ENCODE peak calls at places on chromosomes 16 and 17, in five cellular contexts. X, H, W, R and M are unnamed samples.

GRCh38 chr16:68972720-68973119 is 129.4 kb downstream of the TANGO6 start:
- DNase-seq in X (peak; percentile 27), H (no peak), W (no peak), R (peak; percentile 34), M (peak; percentile 70)

GRCh38 chr16:1338119-1338730 is 4.8 kb downstream of the BAIAP3 start:
- DNase-seq in X (peak; percentile 78), H (peak; percentile 51), W (no peak), R (peak; percentile 50), M (no peak)

GRCh38 chr17:76293106-76293505 is 15.0 kb downstream of the QRICH2 start:
- DNase-seq in X (no peak), H (no peak), W (no peak), R (no peak), M (no peak)

GRCh38 chr17:33671493-33671892 is 378.4 kb upstream of the ASIC2 start:
- DNase-seq in X (no peak), H (no peak), W (no peak), R (no peak), M (no peak)

GRCh38 chr17:75459590-75460267 is 3.3 kb downstream of the TMEM94 start:
- DNase-seq in X (no peak), H (peak; percentile 90), W (peak; percentile 41), R (no peak), M (no peak)

GRCh38 chr17:28947639-28948038 is 3.7 kb downstream of the PHF12 start:
- DNase-seq in X (no peak), H (no peak), W (no peak), R (no peak), M (no peak)

GRCh38 chr17:72724375-72724774 is 368.1 kb downstream of the SLC39A11 start:
- DNase-seq in X (no peak), H (no peak), W (no peak), R (no peak), M (peak; percentile 66)

GRCh38 chr17:17119533-17119932 is 77.3 kb downstream of the MPRIP start:
- DNase-seq in X (no peak), H (no peak), W (peak; percentile 11), R (no peak), M (peak; percentile 86)

GRCh38 chr16:19607610-19608280 is 52.2 kb downstream of the VPS35L start:
- DNase-seq in X (no peak), H (no peak), W (no peak), R (no peak), M (peak; percentile 14)

GRCh38 chr17:75059369-75060345 is 12.6 kb downstream of the KCTD2 start:
- DNase-seq in X (peak; percentile 47), H (peak; percentile 45), W (no peak), R (peak; percentile 17), M (peak; percentile 81)

GRCh38 chr16:66521951-66522771 is 27.8 kb downstream of the TK2 start:
- DNase-seq in X (no peak), H (no peak), W (peak; percentile 86), R (peak; percentile 53), M (peak; percentile 76)

GRCh38 chr16:20799599-20799998 is 6.7 kb downstream of the ERI2 start:
- DNase-seq in X (no peak), H (peak; percentile 18), W (no peak), R (no peak), M (peak; percentile 44)

DNA sequence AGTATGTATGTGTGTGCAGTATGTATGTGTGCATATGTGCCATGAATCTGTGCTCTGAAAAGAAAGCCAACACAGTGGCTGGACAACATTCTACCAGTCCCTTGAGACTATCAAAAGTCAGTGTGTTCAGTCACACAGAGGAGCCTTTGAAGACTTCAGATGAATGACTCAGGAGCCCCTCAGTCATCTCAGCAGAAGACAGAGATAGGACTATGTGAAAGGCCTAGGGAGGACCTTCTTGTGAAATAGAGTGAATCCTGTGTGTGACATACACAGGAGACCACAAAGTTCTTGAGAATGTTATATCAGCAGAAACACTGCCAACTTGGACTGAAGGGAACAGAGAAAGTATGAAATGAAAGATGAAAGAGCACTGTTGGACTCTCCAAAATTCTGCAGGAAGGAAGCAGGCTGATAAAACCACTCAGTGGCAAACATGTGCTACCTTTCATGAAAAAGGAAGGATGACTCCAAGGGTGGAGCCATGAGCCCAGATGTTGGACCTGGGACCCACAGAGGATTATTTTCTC is 108.4 kb downstream of the METRNL start:
- DNase-seq in X (no peak), H (no peak), W (no peak), R (no peak), M (no peak)
- TF ChIP-seq MXI1 in X (no peak), H (no peak), W (no peak), R (no peak), M (no peak)

DNA sequence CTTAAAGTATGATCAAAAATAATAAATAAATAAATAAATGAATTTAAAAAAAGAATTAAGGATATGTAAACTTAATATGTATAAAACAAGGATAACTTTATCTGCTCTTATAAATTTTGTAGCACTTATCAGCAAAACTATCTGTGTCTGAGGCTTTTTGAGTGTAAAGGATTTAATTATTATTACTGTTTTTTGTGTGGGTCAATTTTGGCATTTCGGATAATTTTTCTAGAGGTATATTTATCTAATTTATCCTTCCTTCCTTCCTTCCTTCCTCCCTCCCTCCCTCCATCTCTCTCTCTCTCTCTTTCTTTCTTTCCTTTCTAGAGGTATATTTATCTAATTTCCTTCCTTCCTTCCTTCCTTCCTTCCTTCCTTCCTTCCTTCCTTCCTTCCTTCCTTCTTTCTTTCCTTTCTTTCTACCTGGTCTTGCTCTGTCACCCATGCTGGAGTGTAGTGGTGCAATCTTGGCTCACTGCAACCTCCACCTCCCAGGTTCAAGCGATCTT is 120.8 kb downstream of the ABCA8 start:
- DNase-seq in X (no peak), H (no peak), W (no peak), R (no peak), M (no peak)
- TF ChIP-seq MXI1 in X (no peak), H (no peak), W (no peak), R (no peak), M (no peak)

DNA sequence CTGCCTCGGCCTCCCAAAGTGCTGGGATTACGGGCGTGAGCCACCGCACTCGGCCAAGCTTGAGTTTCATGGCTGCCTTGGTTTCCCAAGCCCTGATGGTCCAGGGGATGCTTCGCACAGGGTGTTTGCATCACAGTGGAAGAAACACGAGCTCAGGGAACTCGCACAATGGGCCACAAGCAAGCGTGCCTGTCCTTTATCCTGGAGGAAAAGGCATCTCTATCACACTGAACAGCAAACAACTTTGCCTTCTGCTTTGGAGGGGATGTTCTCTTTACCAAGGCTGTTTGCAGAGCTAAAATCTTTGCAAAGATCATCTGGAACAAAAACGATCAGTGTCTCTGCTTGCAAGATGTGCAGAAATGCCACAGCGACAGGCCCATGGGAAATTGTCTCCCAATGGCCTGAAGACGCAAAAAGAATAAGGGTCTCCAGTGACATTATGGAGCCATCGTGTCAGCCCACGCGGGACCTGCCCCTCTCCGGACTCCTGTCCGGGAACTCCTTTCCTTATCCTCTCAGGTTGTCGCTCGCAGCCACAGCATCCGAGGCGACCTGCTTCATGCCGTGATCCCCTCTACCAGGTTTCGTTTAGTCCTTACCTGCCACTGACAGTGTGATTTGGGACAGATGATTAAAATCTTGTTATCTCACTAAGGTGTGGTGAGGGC is 44.1 kb upstream of the CBFA2T3 start:
- DNase-seq in X (no peak), H (no peak), W (no peak), R (no peak), M (no peak)
- TF ChIP-seq MXI1 in X (no peak), H (no peak), W (no peak), R (no peak), M (no peak)

DNA sequence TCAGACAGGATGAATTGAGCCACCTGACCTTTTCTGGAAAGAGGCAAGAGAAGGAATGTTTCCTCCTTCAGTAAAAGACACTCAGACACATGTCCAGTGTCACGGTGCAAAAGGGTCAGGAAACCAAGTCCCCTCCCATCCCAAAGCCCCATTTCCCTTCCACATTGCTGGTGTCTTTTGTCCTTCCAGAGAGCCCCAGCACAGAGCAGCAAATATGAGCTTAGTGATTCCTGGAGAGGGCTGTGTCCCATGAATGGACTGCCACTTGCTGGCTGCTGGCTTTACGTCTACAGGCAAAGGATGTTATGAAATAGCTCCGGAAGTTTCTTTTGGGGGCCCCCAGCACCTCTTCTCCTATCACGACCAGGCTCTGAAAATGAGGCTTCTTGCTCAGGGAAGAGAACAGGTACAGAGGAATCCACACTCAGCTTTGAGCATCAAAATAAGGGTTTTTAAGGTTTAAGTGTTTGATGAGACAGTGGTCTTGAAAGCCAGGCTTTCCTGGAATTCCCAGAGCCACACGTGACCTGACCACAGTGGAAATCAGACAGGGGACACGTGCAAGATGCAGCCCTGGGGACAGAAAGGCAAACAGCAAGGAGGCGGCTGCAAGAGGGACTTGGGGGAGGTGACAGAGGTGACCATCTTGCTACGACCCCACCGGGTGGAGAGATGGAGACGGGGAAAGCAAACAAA is 58.1 kb downstream of the ZDHHC7 start:
- DNase-seq in X (no peak), H (no peak), W (no peak), R (no peak), M (no peak)
- TF ChIP-seq MXI1 in X (no peak), H (no peak), W (no peak), R (no peak), M (no peak)

GRCh38 chr16:57649443-57649751 is 18.7 kb upstream of the ADGRG3 start:
- DNase-seq in X (no peak), H (no peak), W (no peak), R (no peak), M (no peak)
- TF ChIP-seq MXI1 in X (no peak), H (no peak), W (no peak), R (no peak), M (no peak)

GRCh38 chr17:301681-302299 is 50.8 kb downstream of the RPH3AL start:
- DNase-seq in X (no peak), H (no peak), W (no peak), R (no peak), M (no peak)

GRCh38 chr17:300881-301280 is 51.7 kb downstream of the RPH3AL start:
- DNase-seq in X (no peak), H (no peak), W (no peak), R (no peak), M (no peak)

GRCh38 chr17:304461-304860 is 48.1 kb downstream of the RPH3AL start:
- DNase-seq in X (no peak), H (no peak), W (no peak), R (no peak), M (no peak)

GRCh38 chr17:303161-303560 is 49.4 kb downstream of the RPH3AL start:
- DNase-seq in X (no peak), H (no peak), W (no peak), R (no peak), M (no peak)

DNA sequence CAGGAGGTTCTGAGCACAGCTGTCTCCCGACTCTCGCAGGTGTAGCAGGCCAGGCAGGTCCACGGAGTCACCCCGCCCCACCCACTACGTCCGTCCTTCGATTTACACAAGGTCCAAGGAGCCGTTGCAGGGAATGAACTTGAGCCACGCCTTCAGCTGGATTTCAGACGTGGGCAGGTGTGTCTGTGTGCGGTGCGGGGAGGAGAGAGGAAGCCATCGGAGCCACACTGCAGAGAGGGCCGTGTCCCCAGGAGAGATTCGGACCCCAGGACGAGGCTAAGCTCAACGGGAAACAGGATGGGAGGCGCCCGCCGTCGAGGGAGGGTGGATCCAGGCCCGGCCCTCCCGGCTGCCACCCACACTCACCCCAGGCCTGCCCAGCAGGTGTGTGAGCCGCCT is 50.3 kb downstream of the RPH3AL start:
- DNase-seq in X (no peak), H (no peak), W (no peak), R (no peak), M (no peak)
- TF ChIP-seq MXI1 in X (no peak), H (no peak), W (no peak), R (no peak), M (no peak)

DNA sequence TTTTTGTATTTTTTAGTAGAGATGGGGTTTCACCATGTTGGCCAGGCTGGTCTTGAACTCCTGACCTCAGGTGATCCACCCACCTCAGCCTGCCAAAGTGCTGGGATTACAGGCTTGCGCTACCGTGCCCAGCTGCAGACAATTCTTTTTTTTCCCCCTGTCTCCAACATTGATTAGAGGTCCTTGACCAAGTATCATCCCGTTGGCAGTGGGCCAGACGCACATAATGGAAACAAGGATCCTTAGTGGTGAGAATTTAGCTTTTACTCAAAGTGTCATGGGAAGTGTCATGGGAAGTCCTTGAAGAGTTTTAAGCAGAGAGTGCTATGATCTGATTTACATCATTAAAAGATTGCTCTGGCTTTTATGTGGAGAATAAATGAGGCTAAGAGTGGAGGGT is 2.1 kb upstream of the FBXO47 start:
- DNase-seq in X (no peak), H (no peak), W (no peak), R (no peak), M (no peak)
- TF ChIP-seq MXI1 in X (no peak), H (no peak), W (no peak), R (no peak), M (no peak)